ENCODE peak calls at places on chromosomes 16 and 17, in ten cellular contexts. P, B, L, I, Q, R, J, M, Z and D are unnamed samples.

GRCh38 chr16:80827007-80827406 is 22.6 kb upstream of the CDYL2 start:
- DNase-seq in P (no peak), B (no peak), L (no peak), I (no peak), Q (no peak), R (no peak), J (no peak), M (no peak), Z (no peak), D (no peak)

GRCh38 chr17:73939808-73940207 is 263.7 kb upstream of the RPL38 start:
- DNase-seq in P (no peak), B (no peak), L (no peak), I (no peak), Q (no peak), R (no peak), J (no peak), M (no peak), Z (no peak), D (no peak)

GRCh38 chr16:27318399-27319256 is 4.9 kb downstream of the IL4R start:
- DNase-seq in P (no peak), B (peak; percentile 74), L (no peak), I (no peak), Q (peak; percentile 54), R (no peak), J (no peak), M (no peak), Z (no peak), D (peak; percentile 14)

GRCh38 chr16:87171723-87172122 is 145.5 kb downstream of the C16orf95 start:
- DNase-seq in P (no peak), B (no peak), L (no peak), I (no peak), Q (no peak), R (no peak), J (no peak), M (no peak), Z (no peak), D (no peak)

GRCh38 chr17:51029568-51030463 is 90.9 kb downstream of the SPAG9 start:
- DNase-seq in P (peak; percentile 40), B (no peak), L (no peak), I (no peak), Q (no peak), R (no peak), J (peak; percentile 60), M (no peak), Z (no peak), D (no peak)

GRCh38 chr16:48318630-48319029 is 66.6 kb downstream of the SIAH1 start:
- DNase-seq in P (peak; percentile 87), B (no peak), L (no peak), I (no peak), Q (no peak), R (peak; percentile 34), J (no peak), M (peak; percentile 38), Z (no peak), D (peak; percentile 15)

GRCh38 chr17:78759203-78759968 is 22.7 kb downstream of the CYTH1 start:
- DNase-seq in P (peak; percentile 70), B (no peak), L (no peak), I (peak; percentile 50), Q (peak; percentile 46), R (peak; percentile 90), J (no peak), M (no peak), Z (peak; percentile 11), D (peak; percentile 80)

GRCh38 chr16:82987767-82988166 is 361.0 kb downstream of the CDH13 start:
- DNase-seq in P (peak; percentile 54), B (no peak), L (no peak), I (no peak), Q (no peak), R (no peak), J (peak; percentile 41), M (no peak), Z (no peak), D (no peak)

GRCh38 chr17:2904135-2904534 is 107.9 kb downstream of the RAP1GAP2 start:
- DNase-seq in P (no peak), B (no peak), L (no peak), I (no peak), Q (no peak), R (no peak), J (peak; percentile 58), M (no peak), Z (no peak), D (no peak)

GRCh38 chr17:8273884-8274444 is 14.5 kb upstream of the RANGRF start:
- DNase-seq in P (no peak), B (no peak), L (no peak), I (no peak), Q (no peak), R (no peak), J (no peak), M (no peak), Z (no peak), D (no peak)